ENCODE peak calls at places on chromosomes 13 and 19, in seven cellular contexts. One of them, this sample, is unnamed.

GRCh38 chr19:12656899-12657571 is 9.5 kb downstream of the MAN2B1 start:
- DNase-seq in CD8-positive, alpha-beta T cell: no peak
- DNase-seq in AG04450: no peak
- DNase-seq in spleen: no peak
- DNase-seq in endodermal cell: peak; percentile 92
- DNase-seq in upper lobe of right lung: no peak
- DNase-seq in kidney: no peak
- DNase-seq in this sample: no peak

GRCh38 chr13:98839826-98840769 is 87.6 kb upstream of the SLC15A1 start:
- DNase-seq in CD8-positive, alpha-beta T cell: peak; percentile 32
- DNase-seq in AG04450: no peak
- DNase-seq in spleen: no peak
- DNase-seq in endodermal cell: peak; percentile 92
- DNase-seq in upper lobe of right lung: peak; percentile 74
- DNase-seq in kidney: peak; percentile 81
- DNase-seq in this sample: peak; percentile 35

GRCh38 chr19:53549354-53549753 is 11.4 kb downstream of the ZNF331 start:
- DNase-seq in CD8-positive, alpha-beta T cell: no peak
- DNase-seq in AG04450: no peak
- DNase-seq in spleen: no peak
- DNase-seq in endodermal cell: no peak
- DNase-seq in upper lobe of right lung: no peak
- DNase-seq in kidney: no peak
- DNase-seq in this sample: no peak

GRCh38 chr19:16739546-16739945 is 19.9 kb downstream of the NWD1 start:
- DNase-seq in CD8-positive, alpha-beta T cell: no peak
- DNase-seq in AG04450: no peak
- DNase-seq in spleen: no peak
- DNase-seq in endodermal cell: peak; percentile 76
- DNase-seq in upper lobe of right lung: no peak
- DNase-seq in kidney: no peak
- DNase-seq in this sample: no peak

GRCh38 chr13:97278395-97279078 is 56.4 kb downstream of the MBNL2 start:
- DNase-seq in CD8-positive, alpha-beta T cell: no peak
- DNase-seq in AG04450: no peak
- DNase-seq in spleen: no peak
- DNase-seq in endodermal cell: no peak
- DNase-seq in upper lobe of right lung: no peak
- DNase-seq in kidney: no peak
- DNase-seq in this sample: no peak

GRCh38 chr13:75391432-75392100 is 90.4 kb downstream of the TBC1D4 start:
- DNase-seq in CD8-positive, alpha-beta T cell: no peak
- DNase-seq in AG04450: no peak
- DNase-seq in spleen: no peak
- DNase-seq in endodermal cell: no peak
- DNase-seq in upper lobe of right lung: no peak
- DNase-seq in kidney: no peak
- DNase-seq in this sample: no peak

GRCh38 chr19:4194353-4194752 is 11.9 kb downstream of the ANKRD24 start:
- DNase-seq in CD8-positive, alpha-beta T cell: no peak
- DNase-seq in AG04450: no peak
- DNase-seq in spleen: no peak
- DNase-seq in endodermal cell: no peak
- DNase-seq in upper lobe of right lung: no peak
- DNase-seq in kidney: no peak
- DNase-seq in this sample: no peak

GRCh38 chr13:33176526-33176925 is 109.0 kb downstream of the STARD13 start:
- DNase-seq in CD8-positive, alpha-beta T cell: no peak
- DNase-seq in AG04450: no peak
- DNase-seq in spleen: no peak
- DNase-seq in endodermal cell: no peak
- DNase-seq in upper lobe of right lung: no peak
- DNase-seq in kidney: no peak
- DNase-seq in this sample: no peak

GRCh38 chr19:48814895-48815294 is 4.1 kb upstream of the BCAT2 start:
- DNase-seq in CD8-positive, alpha-beta T cell: no peak
- DNase-seq in AG04450: no peak
- DNase-seq in spleen: no peak
- DNase-seq in endodermal cell: no peak
- DNase-seq in upper lobe of right lung: no peak
- DNase-seq in kidney: no peak
- DNase-seq in this sample: no peak

GRCh38 chr19:18431351-18432197 is 6.4 kb downstream of the ISYNA1 start:
- DNase-seq in CD8-positive, alpha-beta T cell: no peak
- DNase-seq in AG04450: no peak
- DNase-seq in spleen: peak; percentile 81
- DNase-seq in endodermal cell: no peak
- DNase-seq in upper lobe of right lung: no peak
- DNase-seq in kidney: no peak
- DNase-seq in this sample: no peak

GRCh38 chr13:114104626-114105350 is 27.6 kb downstream of the RASA3 start:
- DNase-seq in CD8-positive, alpha-beta T cell: no peak
- DNase-seq in AG04450: no peak
- DNase-seq in spleen: peak; percentile 68
- DNase-seq in endodermal cell: peak; percentile 39
- DNase-seq in upper lobe of right lung: peak; percentile 15
- DNase-seq in kidney: peak; percentile 69
- DNase-seq in this sample: no peak

DNA sequence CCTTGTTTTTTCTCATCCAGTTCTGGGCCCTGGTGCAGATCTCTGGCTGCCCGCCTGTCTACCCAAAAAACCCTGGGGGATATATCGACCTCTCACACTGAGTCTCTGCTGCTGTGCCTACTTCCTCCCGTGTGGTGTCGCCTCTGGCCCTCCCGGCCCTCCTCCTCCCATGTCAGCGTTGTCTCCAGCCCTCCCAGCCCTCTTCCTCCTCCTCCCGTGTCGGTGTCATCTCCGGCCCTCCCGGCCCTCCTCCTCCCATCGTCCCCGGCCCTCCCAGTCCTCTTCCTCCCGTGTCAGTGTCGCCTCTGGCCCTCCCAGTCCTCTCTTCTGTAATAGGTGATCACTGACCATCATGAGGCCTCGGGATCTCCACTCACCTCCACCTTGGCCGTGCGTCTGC is 81.8 kb downstream of the GPR12 start:
- DNase-seq in CD8-positive, alpha-beta T cell: no peak
- DNase-seq in AG04450: no peak
- DNase-seq in spleen: no peak
- DNase-seq in endodermal cell: peak; percentile 68
- DNase-seq in upper lobe of right lung: no peak
- DNase-seq in kidney: no peak
- DNase-seq in this sample: no peak
- H3K27ac ChIP-seq in CD8-positive, alpha-beta T cell: no peak overlapping the region
- H3K27ac ChIP-seq in AG04450: peak overlapping the region; percentile 57
- H3K27ac ChIP-seq in spleen: no peak overlapping the region
- H3K27ac ChIP-seq in endodermal cell: no peak overlapping the region
- H3K27ac ChIP-seq in upper lobe of right lung: no peak overlapping the region
- H3K27ac ChIP-seq in kidney: no peak overlapping the region
- H3K27ac ChIP-seq in this sample: no peak overlapping the region

GRCh38 chr19:927707-928401 is 2.0 kb downstream of the ARID3A start:
- DNase-seq in CD8-positive, alpha-beta T cell: no peak
- DNase-seq in AG04450: no peak
- DNase-seq in spleen: no peak
- DNase-seq in endodermal cell: peak; percentile 72
- DNase-seq in upper lobe of right lung: no peak
- DNase-seq in kidney: peak; percentile 75
- DNase-seq in this sample: no peak
- H3K27ac ChIP-seq in CD8-positive, alpha-beta T cell: no peak overlapping the region
- H3K27ac ChIP-seq in AG04450: no peak overlapping the region
- H3K27ac ChIP-seq in spleen: peak overlapping the region; percentile 87
- H3K27ac ChIP-seq in endodermal cell: no peak overlapping the region
- H3K27ac ChIP-seq in upper lobe of right lung: peak overlapping the region; percentile 77
- H3K27ac ChIP-seq in kidney: peak overlapping the region; percentile 32
- H3K27ac ChIP-seq in this sample: no peak overlapping the region

DNA sequence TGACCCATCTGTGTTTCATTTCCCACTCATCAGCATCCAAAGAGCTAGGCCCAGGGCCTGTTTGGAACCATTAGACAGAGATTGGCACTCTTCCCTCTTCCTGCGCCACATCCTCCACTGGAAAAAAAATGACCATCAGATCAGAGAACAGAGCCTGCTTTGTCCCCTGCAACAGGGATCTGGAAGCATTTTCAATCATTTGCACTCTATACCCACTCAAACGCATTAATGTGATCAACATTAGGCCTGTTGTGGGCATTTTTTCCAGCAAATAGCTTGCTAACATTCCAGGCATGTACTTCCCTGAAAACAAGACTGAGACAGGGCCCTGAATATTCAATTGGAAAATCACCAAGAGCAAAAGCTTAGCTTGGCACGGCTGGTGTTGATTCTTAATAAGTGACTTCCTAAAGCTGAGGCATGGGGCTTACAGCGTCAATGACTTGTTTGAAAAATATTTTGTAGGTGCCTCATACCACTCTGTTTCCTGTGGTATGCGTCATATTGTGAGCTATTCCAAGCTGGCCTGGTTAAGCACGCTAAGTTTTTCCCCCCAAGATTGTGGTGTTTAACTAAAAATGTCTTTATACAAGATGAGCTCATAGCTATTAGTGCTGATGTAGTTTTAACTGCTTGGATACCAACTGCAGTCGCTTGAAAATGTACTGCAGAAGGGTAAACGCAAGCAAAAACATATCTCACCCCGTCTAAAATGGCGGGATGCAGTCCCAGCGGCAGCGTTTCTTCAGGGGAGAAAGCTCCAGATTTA is 404.4 kb downstream of the SPRY2 start:
- DNase-seq in CD8-positive, alpha-beta T cell: no peak
- DNase-seq in AG04450: peak; percentile 97
- DNase-seq in spleen: no peak
- DNase-seq in endodermal cell: no peak
- DNase-seq in upper lobe of right lung: no peak
- DNase-seq in kidney: peak; percentile 10
- DNase-seq in this sample: peak; percentile 19
- H3K27ac ChIP-seq in CD8-positive, alpha-beta T cell: no peak overlapping the region
- H3K27ac ChIP-seq in AG04450: peak overlapping the region; percentile 99
- H3K27ac ChIP-seq in spleen: peak overlapping the region; percentile 34
- H3K27ac ChIP-seq in endodermal cell: peak overlapping the region; percentile 72
- H3K27ac ChIP-seq in upper lobe of right lung: peak overlapping the region; percentile 70
- H3K27ac ChIP-seq in kidney: peak overlapping the region; percentile 79
- H3K27ac ChIP-seq in this sample: peak overlapping the region; percentile 96

GRCh38 chr13:81393110-81393509 is 1052.2 kb upstream of the SPRY2 start:
- DNase-seq in CD8-positive, alpha-beta T cell: no peak
- DNase-seq in AG04450: no peak
- DNase-seq in spleen: no peak
- DNase-seq in endodermal cell: no peak
- DNase-seq in upper lobe of right lung: no peak
- DNase-seq in kidney: no peak
- DNase-seq in this sample: no peak
- H3K27ac ChIP-seq in CD8-positive, alpha-beta T cell: no peak overlapping the region
- H3K27ac ChIP-seq in AG04450: no peak overlapping the region
- H3K27ac ChIP-seq in spleen: no peak overlapping the region
- H3K27ac ChIP-seq in endodermal cell: no peak overlapping the region
- H3K27ac ChIP-seq in upper lobe of right lung: no peak overlapping the region
- H3K27ac ChIP-seq in kidney: no peak overlapping the region
- H3K27ac ChIP-seq in this sample: no peak overlapping the region

DNA sequence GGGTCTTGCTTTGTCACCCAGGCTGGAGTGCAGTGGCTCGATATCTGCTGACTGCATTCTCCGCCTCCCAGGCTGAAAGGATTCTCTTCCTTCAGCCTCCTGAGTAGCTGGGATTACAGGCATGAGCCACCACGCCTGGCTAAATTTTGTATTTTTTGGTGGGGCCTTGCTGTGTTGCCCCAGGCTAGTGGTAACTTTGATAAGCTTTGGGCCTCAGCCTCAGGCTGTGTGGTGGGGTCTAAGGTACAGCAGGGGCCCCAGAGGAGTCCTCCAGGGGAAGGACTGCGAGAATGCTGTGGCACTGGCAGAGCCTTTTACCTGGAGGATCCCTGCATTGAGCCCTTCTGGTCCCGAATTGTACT is 7.2 kb downstream of the DOT1L start:
- DNase-seq in CD8-positive, alpha-beta T cell: no peak
- DNase-seq in AG04450: no peak
- DNase-seq in spleen: no peak
- DNase-seq in endodermal cell: no peak
- DNase-seq in upper lobe of right lung: no peak
- DNase-seq in kidney: no peak
- DNase-seq in this sample: no peak
- H3K27ac ChIP-seq in CD8-positive, alpha-beta T cell: no peak overlapping the region
- H3K27ac ChIP-seq in AG04450: no peak overlapping the region
- H3K27ac ChIP-seq in spleen: peak overlapping the region; percentile 37
- H3K27ac ChIP-seq in endodermal cell: peak overlapping the region; percentile 26
- H3K27ac ChIP-seq in upper lobe of right lung: no peak overlapping the region
- H3K27ac ChIP-seq in kidney: peak overlapping the region; percentile 96
- H3K27ac ChIP-seq in this sample: no peak overlapping the region

GRCh38 chr19:10924597-10924996 is 3.8 kb downstream of the YIPF2 start:
- DNase-seq in CD8-positive, alpha-beta T cell: no peak
- DNase-seq in AG04450: no peak
- DNase-seq in spleen: no peak
- DNase-seq in endodermal cell: no peak
- DNase-seq in upper lobe of right lung: no peak
- DNase-seq in kidney: no peak
- DNase-seq in this sample: no peak

GRCh38 chr19:10928563-10929401 is at the start of the genes TIMM29 and YIPF2:
- DNase-seq in CD8-positive, alpha-beta T cell: peak; percentile 94
- DNase-seq in AG04450: peak; percentile 94
- DNase-seq in spleen: peak; percentile 96
- DNase-seq in endodermal cell: peak; percentile 99
- DNase-seq in upper lobe of right lung: peak; percentile 98
- DNase-seq in kidney: peak; percentile 99
- DNase-seq in this sample: peak; percentile 94

GRCh38 chr19:10923503-10924076 is 4.8 kb downstream of the YIPF2 start:
- DNase-seq in CD8-positive, alpha-beta T cell: no peak
- DNase-seq in AG04450: no peak
- DNase-seq in spleen: no peak
- DNase-seq in endodermal cell: no peak
- DNase-seq in upper lobe of right lung: no peak
- DNase-seq in kidney: no peak
- DNase-seq in this sample: no peak

GRCh38 chr19:10927691-10928562 is 512 bp downstream of the YIPF2 start:
- DNase-seq in CD8-positive, alpha-beta T cell: no peak
- DNase-seq in AG04450: no peak
- DNase-seq in spleen: no peak
- DNase-seq in endodermal cell: no peak
- DNase-seq in upper lobe of right lung: no peak
- DNase-seq in kidney: no peak
- DNase-seq in this sample: no peak

GRCh38 chr19:10929402-10929794 is 787 bp downstream of the TIMM29 start:
- DNase-seq in CD8-positive, alpha-beta T cell: no peak
- DNase-seq in AG04450: no peak
- DNase-seq in spleen: peak; percentile 78
- DNase-seq in endodermal cell: no peak
- DNase-seq in upper lobe of right lung: no peak
- DNase-seq in kidney: peak; percentile 76
- DNase-seq in this sample: no peak
- H3K27ac ChIP-seq in CD8-positive, alpha-beta T cell: peak overlapping the region; percentile 63
- H3K27ac ChIP-seq in AG04450: no peak overlapping the region
- H3K27ac ChIP-seq in spleen: peak overlapping the region; percentile 86
- H3K27ac ChIP-seq in endodermal cell: peak overlapping the region; percentile 57
- H3K27ac ChIP-seq in upper lobe of right lung: peak overlapping the region; percentile 89
- H3K27ac ChIP-seq in kidney: peak overlapping the region; percentile 67
- H3K27ac ChIP-seq in this sample: no peak overlapping the region

This sample was measured in caudate nucleus.